ENCODE peak calls at places on chromosome 2, in five cellular contexts. One of them, this sample, is unnamed.

GRCh38 chr2:181998045-181998444 is 12.4 kb downstream of the PPP1R1C start:
- DNase-seq in fibroblast of lung: no peak
- DNase-seq in occipital lobe: no peak
- DNase-seq in spleen: no peak
- DNase-seq in MG63: peak; percentile 49
- DNase-seq in this sample: no peak

GRCh38 chr2:17636989-17637906 is 96.8 kb downstream of the VSNL1 start:
- DNase-seq in spleen: no peak
- DNase-seq in fibroblast of lung: no peak
- DNase-seq in MG63: no peak
- DNase-seq in occipital lobe: no peak
- DNase-seq in this sample: peak; percentile 31

GRCh38 chr2:241154915-241155314 is 4.6 kb downstream of the PPP1R7 start:
- DNase-seq in occipital lobe: peak; percentile 45
- DNase-seq in MG63: no peak
- DNase-seq in fibroblast of lung: peak; percentile 64
- DNase-seq in spleen: peak; percentile 12
- DNase-seq in this sample: no peak

GRCh38 chr2:118489712-118490255 is 357.7 kb downstream of the EN1 start:
- DNase-seq in fibroblast of lung: no peak
- DNase-seq in occipital lobe: no peak
- DNase-seq in MG63: no peak
- DNase-seq in spleen: no peak
- DNase-seq in this sample: no peak

GRCh38 chr2:174339971-174340399 is 5.2 kb downstream of the SP9 start:
- DNase-seq in spleen: no peak
- DNase-seq in MG63: no peak
- DNase-seq in fibroblast of lung: no peak
- DNase-seq in occipital lobe: no peak
- DNase-seq in this sample: no peak

GRCh38 chr2:65345626-65346025 is 86.8 kb downstream of the SPRED2 start:
- DNase-seq in occipital lobe: no peak
- DNase-seq in fibroblast of lung: no peak
- DNase-seq in spleen: no peak
- DNase-seq in MG63: no peak
- DNase-seq in this sample: no peak

GRCh38 chr2:157256621-157257020 is 884 bp upstream of the GALNT5 start:
- DNase-seq in occipital lobe: no peak
- DNase-seq in MG63: no peak
- DNase-seq in spleen: no peak
- DNase-seq in fibroblast of lung: peak; percentile 39
- DNase-seq in this sample: no peak

GRCh38 chr2:105576440-105577241 is 168.1 kb upstream of the NCK2 start:
- DNase-seq in occipital lobe: no peak
- DNase-seq in MG63: peak; percentile 68
- DNase-seq in spleen: no peak
- DNase-seq in fibroblast of lung: peak; percentile 43
- DNase-seq in this sample: peak; percentile 63

GRCh38 chr2:203720011-203720410 is 13.6 kb downstream of the CD28 start:
- DNase-seq in spleen: no peak
- DNase-seq in MG63: no peak
- DNase-seq in fibroblast of lung: no peak
- DNase-seq in occipital lobe: no peak
- DNase-seq in this sample: no peak

GRCh38 chr2:147045113-147045512 is 799.7 kb upstream of the ACVR2A start:
- DNase-seq in MG63: no peak
- DNase-seq in occipital lobe: no peak
- DNase-seq in spleen: no peak
- DNase-seq in fibroblast of lung: peak; percentile 42
- DNase-seq in this sample: peak; percentile 46

GRCh38 chr2:26396734-26397298 is 4.9 kb upstream of the DRC1 start:
- DNase-seq in spleen: no peak
- DNase-seq in fibroblast of lung: no peak
- DNase-seq in MG63: no peak
- DNase-seq in occipital lobe: no peak
- DNase-seq in this sample: no peak

GRCh38 chr2:129623783-129624182 is 355.7 kb upstream of the RAB6C start:
- DNase-seq in MG63: no peak
- DNase-seq in fibroblast of lung: no peak
- DNase-seq in occipital lobe: no peak
- DNase-seq in spleen: no peak
- DNase-seq in this sample: no peak

GRCh38 chr2:96359310-96359709 is 23.7 kb downstream of the NCAPH start:
- DNase-seq in MG63: peak; percentile 30
- DNase-seq in fibroblast of lung: no peak
- DNase-seq in spleen: no peak
- DNase-seq in occipital lobe: no peak
- DNase-seq in this sample: peak; percentile 23

GRCh38 chr2:7744827-7745226 is 827.6 kb downstream of the RNF144A start:
- DNase-seq in fibroblast of lung: no peak
- DNase-seq in MG63: peak; percentile 55
- DNase-seq in spleen: no peak
- DNase-seq in occipital lobe: no peak
- DNase-seq in this sample: no peak

GRCh38 chr2:233485726-233486125 is 80.9 kb downstream of the USP40 start:
- DNase-seq in fibroblast of lung: no peak
- DNase-seq in MG63: no peak
- DNase-seq in occipital lobe: no peak
- DNase-seq in spleen: no peak
- DNase-seq in this sample: no peak

GRCh38 chr2:6754412-6754811 is 111.3 kb downstream of the CMPK2 start:
- DNase-seq in MG63: no peak
- DNase-seq in fibroblast of lung: no peak
- DNase-seq in spleen: no peak
- DNase-seq in occipital lobe: no peak
- DNase-seq in this sample: no peak

GRCh38 chr2:105873721-105874120 is 129.0 kb downstream of the NCK2 start:
- DNase-seq in occipital lobe: no peak
- DNase-seq in fibroblast of lung: peak; percentile 88
- DNase-seq in MG63: peak; percentile 13
- DNase-seq in spleen: no peak
- DNase-seq in this sample: peak; percentile 65

GRCh38 chr2:19235308-19235707 is 123.1 kb downstream of the OSR1 start:
- DNase-seq in MG63: no peak
- DNase-seq in spleen: no peak
- DNase-seq in fibroblast of lung: peak; percentile 21
- DNase-seq in occipital lobe: no peak
- DNase-seq in this sample: no peak

GRCh38 chr2:174012347-174013309 is 47.5 kb upstream of the SP3 start:
- DNase-seq in MG63: no peak
- DNase-seq in occipital lobe: no peak
- DNase-seq in fibroblast of lung: peak; percentile 60
- DNase-seq in spleen: peak; percentile 88
- DNase-seq in this sample: peak; percentile 93

GRCh38 chr2:11574176-11575046 is 40.6 kb downstream of the GREB1 start:
- DNase-seq in fibroblast of lung: peak; percentile 11
- DNase-seq in spleen: peak; percentile 39
- DNase-seq in MG63: no peak
- DNase-seq in occipital lobe: no peak
- DNase-seq in this sample: no peak

GRCh38 chr2:29579495-29580178 is 341.7 kb downstream of the ALK start:
- DNase-seq in MG63: no peak
- DNase-seq in spleen: no peak
- DNase-seq in fibroblast of lung: peak; percentile 21
- DNase-seq in occipital lobe: no peak
- DNase-seq in this sample: no peak

GRCh38 chr2:8472545-8473361 is 209.1 kb upstream of the ID2 start:
- DNase-seq in occipital lobe: no peak
- DNase-seq in spleen: no peak
- DNase-seq in fibroblast of lung: no peak
- DNase-seq in MG63: no peak
- DNase-seq in this sample: no peak

GRCh38 chr2:42693013-42693575 is 70.8 kb downstream of the OXER1 start:
- DNase-seq in MG63: no peak
- DNase-seq in fibroblast of lung: no peak
- DNase-seq in occipital lobe: no peak
- DNase-seq in spleen: peak; percentile 76
- DNase-seq in this sample: no peak

GRCh38 chr2:176106636-176107539 is at the start of gene HOXD11:
- DNase-seq in fibroblast of lung: peak; percentile 9
- DNase-seq in occipital lobe: no peak
- DNase-seq in MG63: peak; percentile 71
- DNase-seq in spleen: no peak
- DNase-seq in this sample: no peak

GRCh38 chr2:190717764-190718651 is 69.1 kb downstream of the NAB1 start:
- DNase-seq in occipital lobe: no peak
- DNase-seq in spleen: no peak
- DNase-seq in MG63: no peak
- DNase-seq in fibroblast of lung: peak; percentile 6
- DNase-seq in this sample: no peak

This sample was measured in iPS-NIHi11.